ENCODE peak calls at places on chromosome 20, in six cellular contexts. One of them, this sample, is unnamed.

GRCh38 chr20:47455133-47456040 is 46.3 kb upstream of the NCOA3 start:
- DNase-seq in SK-N-SH: no peak
- DNase-seq in H1: no peak
- DNase-seq in HCT116: no peak
- DNase-seq in K562: no peak
- DNase-seq in HepG2: peak; percentile 100
- DNase-seq in this sample: peak; percentile 70

GRCh38 chr20:49446808-49447207 is 35.7 kb downstream of the KCNB1 start:
- DNase-seq in SK-N-SH: no peak
- DNase-seq in H1: peak; percentile 65
- DNase-seq in HCT116: no peak
- DNase-seq in K562: no peak
- DNase-seq in HepG2: no peak
- DNase-seq in this sample: no peak

GRCh38 chr20:45358282-45359068 is 4.5 kb upstream of the SYS1 start:
- DNase-seq in SK-N-SH: no peak
- DNase-seq in H1: no peak
- DNase-seq in HCT116: no peak
- DNase-seq in K562: peak; percentile 55
- DNase-seq in HepG2: peak; percentile 64
- DNase-seq in this sample: peak; percentile 72

GRCh38 chr20:43904778-43905177 is 9.9 kb upstream of the TOX2 start:
- DNase-seq in SK-N-SH: no peak
- DNase-seq in H1: no peak
- DNase-seq in HCT116: no peak
- DNase-seq in K562: no peak
- DNase-seq in HepG2: no peak
- DNase-seq in this sample: no peak

GRCh38 chr20:34559311-34560140 is 1.0 kb downstream of the MAP1LC3A start:
- DNase-seq in SK-N-SH: peak; percentile 61
- DNase-seq in H1: no peak
- DNase-seq in HCT116: no peak
- DNase-seq in K562: no peak
- DNase-seq in HepG2: no peak
- DNase-seq in this sample: no peak

GRCh38 chr20:58503668-58504067 is 11.5 kb downstream of the APCDD1L start:
- DNase-seq in SK-N-SH: no peak
- DNase-seq in H1: no peak
- DNase-seq in HCT116: no peak
- DNase-seq in K562: no peak
- DNase-seq in HepG2: no peak
- DNase-seq in this sample: no peak

GRCh38 chr20:36854343-36855240 is 21.3 kb upstream of the TLDC2 start:
- DNase-seq in SK-N-SH: no peak
- DNase-seq in H1: no peak
- DNase-seq in HCT116: no peak
- DNase-seq in K562: no peak
- DNase-seq in HepG2: no peak
- DNase-seq in this sample: no peak

GRCh38 chr20:14997791-14998190 is 660.4 kb upstream of the FLRT3 start:
- DNase-seq in SK-N-SH: no peak
- DNase-seq in H1: no peak
- DNase-seq in HCT116: no peak
- DNase-seq in K562: no peak
- DNase-seq in HepG2: no peak
- DNase-seq in this sample: no peak

GRCh38 chr20:59014680-59015389 is 4.4 kb upstream of the TUBB1 start:
- DNase-seq in SK-N-SH: no peak
- DNase-seq in H1: peak; percentile 36
- DNase-seq in HCT116: no peak
- DNase-seq in K562: peak; percentile 65
- DNase-seq in HepG2: no peak
- DNase-seq in this sample: no peak

GRCh38 chr20:25532971-25533391 is 52.4 kb downstream of the NINL start:
- DNase-seq in SK-N-SH: no peak
- DNase-seq in H1: no peak
- DNase-seq in HCT116: no peak
- DNase-seq in K562: no peak
- DNase-seq in HepG2: no peak
- DNase-seq in this sample: no peak
- TF ChIP-seq JUND in SK-N-SH: no peak
- TF ChIP-seq JUND in H1: no peak
- TF ChIP-seq JUND in HCT116: no peak
- TF ChIP-seq JUND in K562: no peak
- TF ChIP-seq JUND in HepG2: no peak
- TF ChIP-seq JUND in this sample: no peak

GRCh38 chr20:17443326-17443858 is 87.8 kb downstream of the BFSP1 start:
- DNase-seq in SK-N-SH: no peak
- DNase-seq in H1: no peak
- DNase-seq in HCT116: no peak
- DNase-seq in K562: no peak
- DNase-seq in HepG2: no peak
- DNase-seq in this sample: no peak

GRCh38 chr20:17439897-17440296 is 91.3 kb downstream of the BFSP1 start:
- DNase-seq in SK-N-SH: no peak
- DNase-seq in H1: no peak
- DNase-seq in HCT116: no peak
- DNase-seq in K562: no peak
- DNase-seq in HepG2: no peak
- DNase-seq in this sample: no peak

GRCh38 chr20:17444091-17444490 is 87.1 kb downstream of the BFSP1 start:
- DNase-seq in SK-N-SH: no peak
- DNase-seq in H1: no peak
- DNase-seq in HCT116: no peak
- DNase-seq in K562: no peak
- DNase-seq in HepG2: peak; percentile 48
- DNase-seq in this sample: no peak

GRCh38 chr20:17441745-17442144 is 89.4 kb downstream of the BFSP1 start:
- DNase-seq in SK-N-SH: no peak
- DNase-seq in H1: no peak
- DNase-seq in HCT116: no peak
- DNase-seq in K562: no peak
- DNase-seq in HepG2: no peak
- DNase-seq in this sample: no peak

GRCh38 chr20:17442588-17442987 is 88.6 kb downstream of the BFSP1 start:
- DNase-seq in SK-N-SH: no peak
- DNase-seq in H1: no peak
- DNase-seq in HCT116: peak; percentile 32
- DNase-seq in K562: peak; percentile 31
- DNase-seq in HepG2: peak; percentile 36
- DNase-seq in this sample: no peak
- TF ChIP-seq JUND in SK-N-SH: no peak
- TF ChIP-seq JUND in H1: no peak
- TF ChIP-seq JUND in HCT116: no peak
- TF ChIP-seq JUND in K562: no peak
- TF ChIP-seq JUND in HepG2: no peak
- TF ChIP-seq JUND in this sample: no peak

GRCh38 chr20:32623667-32624157 is 38.6 kb upstream of the NOL4L start:
- DNase-seq in SK-N-SH: no peak
- DNase-seq in H1: no peak
- DNase-seq in HCT116: no peak
- DNase-seq in K562: no peak
- DNase-seq in HepG2: no peak
- DNase-seq in this sample: no peak

GRCh38 chr20:32621071-32621913 is 36.2 kb upstream of the NOL4L start:
- DNase-seq in SK-N-SH: peak; percentile 63
- DNase-seq in H1: no peak
- DNase-seq in HCT116: peak; percentile 54
- DNase-seq in K562: peak; percentile 100
- DNase-seq in HepG2: no peak
- DNase-seq in this sample: no peak

GRCh38 chr20:32624687-32625345 is 39.7 kb upstream of the NOL4L start:
- DNase-seq in SK-N-SH: no peak
- DNase-seq in H1: no peak
- DNase-seq in HCT116: no peak
- DNase-seq in K562: no peak
- DNase-seq in HepG2: no peak
- DNase-seq in this sample: no peak

GRCh38 chr20:32621914-32622584 is 36.9 kb upstream of the NOL4L start:
- DNase-seq in SK-N-SH: no peak
- DNase-seq in H1: no peak
- DNase-seq in HCT116: no peak
- DNase-seq in K562: no peak
- DNase-seq in HepG2: no peak
- DNase-seq in this sample: no peak

DNA sequence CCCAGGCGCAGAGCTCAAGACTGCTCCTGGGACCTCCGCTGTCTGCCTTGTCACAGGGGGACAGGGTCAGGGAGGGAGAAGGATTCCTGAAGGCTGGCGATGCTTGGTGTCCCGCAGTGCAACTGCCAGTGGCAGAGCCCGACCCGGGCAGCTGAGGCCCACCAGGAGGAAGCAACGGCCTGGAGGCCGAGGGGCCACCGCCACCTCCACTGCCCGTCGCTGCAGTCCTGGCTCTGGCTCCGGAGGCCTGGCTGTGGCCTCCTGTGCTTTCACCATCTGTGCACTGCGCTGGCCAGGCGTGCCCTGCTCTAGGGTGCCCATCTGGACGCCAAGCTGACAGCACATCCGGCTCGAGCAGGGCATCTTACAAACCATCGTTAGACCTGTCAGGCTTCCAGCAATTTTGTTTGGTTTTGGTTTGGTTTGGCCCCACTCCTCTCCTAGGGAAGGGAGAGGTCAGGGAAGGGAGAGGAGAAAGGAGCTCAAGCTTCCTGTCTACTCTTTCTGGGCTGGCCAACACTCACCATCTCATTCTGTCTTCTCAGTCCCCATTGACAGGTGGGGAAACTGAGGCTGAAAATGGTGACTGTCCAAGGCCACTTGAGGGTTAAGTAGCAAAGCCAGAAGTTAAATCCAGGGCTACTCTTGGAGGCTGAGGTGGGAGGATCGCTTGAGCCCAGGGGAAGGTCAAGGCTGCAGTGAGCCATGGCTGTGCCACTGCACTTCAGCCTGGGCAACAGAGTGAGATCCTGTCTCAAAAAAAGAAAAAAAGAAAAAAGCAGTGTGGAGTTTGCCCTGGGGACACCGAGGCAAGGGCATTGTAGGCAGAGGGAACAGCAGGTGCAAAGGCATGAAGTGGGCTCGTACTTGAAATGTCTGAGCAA is 37.7 kb upstream of the NOL4L start:
- DNase-seq in SK-N-SH: peak; percentile 65
- DNase-seq in H1: no peak
- DNase-seq in HCT116: no peak
- DNase-seq in K562: no peak
- DNase-seq in HepG2: no peak
- DNase-seq in this sample: no peak
- TF ChIP-seq JUND in SK-N-SH: no peak
- TF ChIP-seq JUND in H1: no peak
- TF ChIP-seq JUND in HCT116: no peak
- TF ChIP-seq JUND in K562: no peak
- TF ChIP-seq JUND in HepG2: no peak
- TF ChIP-seq JUND in this sample: no peak

GRCh38 chr20:11170565-11170964 is 496.8 kb upstream of the JAG1 start:
- DNase-seq in SK-N-SH: no peak
- DNase-seq in H1: no peak
- DNase-seq in HCT116: no peak
- DNase-seq in K562: no peak
- DNase-seq in HepG2: no peak
- DNase-seq in this sample: no peak

GRCh38 chr20:11165789-11166188 is 492.0 kb upstream of the JAG1 start:
- DNase-seq in SK-N-SH: no peak
- DNase-seq in H1: no peak
- DNase-seq in HCT116: no peak
- DNase-seq in K562: no peak
- DNase-seq in HepG2: no peak
- DNase-seq in this sample: no peak

GRCh38 chr20:11170025-11170424 is 496.2 kb upstream of the JAG1 start:
- DNase-seq in SK-N-SH: no peak
- DNase-seq in H1: no peak
- DNase-seq in HCT116: no peak
- DNase-seq in K562: no peak
- DNase-seq in HepG2: no peak
- DNase-seq in this sample: no peak

GRCh38 chr20:11168026-11168425 is 494.2 kb upstream of the JAG1 start:
- DNase-seq in SK-N-SH: no peak
- DNase-seq in H1: no peak
- DNase-seq in HCT116: no peak
- DNase-seq in K562: no peak
- DNase-seq in HepG2: no peak
- DNase-seq in this sample: no peak

GRCh38 chr20:11166716-11167115 is 492.9 kb upstream of the JAG1 start:
- DNase-seq in SK-N-SH: no peak
- DNase-seq in H1: no peak
- DNase-seq in HCT116: no peak
- DNase-seq in K562: no peak
- DNase-seq in HepG2: no peak
- DNase-seq in this sample: no peak
- TF ChIP-seq JUND in SK-N-SH: no peak
- TF ChIP-seq JUND in H1: no peak
- TF ChIP-seq JUND in HCT116: no peak
- TF ChIP-seq JUND in K562: no peak
- TF ChIP-seq JUND in HepG2: no peak
- TF ChIP-seq JUND in this sample: no peak

DNA sequence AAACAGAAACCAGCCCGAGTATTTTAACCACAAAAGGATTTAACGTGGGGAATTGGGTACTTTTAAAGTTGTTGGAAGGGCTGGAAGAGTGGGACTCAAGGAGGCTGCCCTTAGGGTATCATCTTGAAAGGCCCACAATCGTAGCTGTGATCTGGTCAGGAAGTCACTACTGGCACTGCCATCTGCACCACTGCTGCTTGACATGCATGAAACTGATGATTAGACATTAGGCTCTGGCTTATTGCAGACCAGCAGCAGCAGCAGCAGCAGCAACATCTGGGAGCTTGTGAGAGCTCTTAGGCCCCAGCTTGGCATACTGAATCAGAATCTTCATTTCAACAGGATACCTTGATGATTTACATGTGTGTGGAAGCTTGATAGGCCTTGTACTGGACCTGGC is 68.6 kb downstream of the PHF20 start:
- DNase-seq in SK-N-SH: peak; percentile 69
- DNase-seq in H1: no peak
- DNase-seq in HCT116: no peak
- DNase-seq in K562: no peak
- DNase-seq in HepG2: no peak
- DNase-seq in this sample: no peak
- TF ChIP-seq JUND in SK-N-SH: no peak
- TF ChIP-seq JUND in H1: no peak
- TF ChIP-seq JUND in HCT116: no peak
- TF ChIP-seq JUND in K562: no peak
- TF ChIP-seq JUND in HepG2: no peak
- TF ChIP-seq JUND in this sample: no peak

GRCh38 chr20:19799325-19799724 is 41.3 kb downstream of the RIN2 start:
- DNase-seq in SK-N-SH: no peak
- DNase-seq in H1: no peak
- DNase-seq in HCT116: no peak
- DNase-seq in K562: no peak
- DNase-seq in HepG2: no peak
- DNase-seq in this sample: no peak

GRCh38 chr20:19806806-19807691 is 49.0 kb downstream of the RIN2 start:
- DNase-seq in SK-N-SH: peak; percentile 47
- DNase-seq in H1: no peak
- DNase-seq in HCT116: no peak
- DNase-seq in K562: no peak
- DNase-seq in HepG2: no peak
- DNase-seq in this sample: no peak

GRCh38 chr20:19807901-19808300 is 49.8 kb downstream of the RIN2 start:
- DNase-seq in SK-N-SH: no peak
- DNase-seq in H1: no peak
- DNase-seq in HCT116: no peak
- DNase-seq in K562: no peak
- DNase-seq in HepG2: no peak
- DNase-seq in this sample: no peak

GRCh38 chr20:19802099-19802491 is 44.0 kb downstream of the RIN2 start:
- DNase-seq in SK-N-SH: no peak
- DNase-seq in H1: no peak
- DNase-seq in HCT116: no peak
- DNase-seq in K562: no peak
- DNase-seq in HepG2: no peak
- DNase-seq in this sample: no peak

GRCh38 chr20:19802492-19803158 is 44.6 kb downstream of the RIN2 start:
- DNase-seq in SK-N-SH: no peak
- DNase-seq in H1: no peak
- DNase-seq in HCT116: peak; percentile 47
- DNase-seq in K562: no peak
- DNase-seq in HepG2: peak; percentile 75
- DNase-seq in this sample: peak; percentile 25
- TF ChIP-seq JUND in SK-N-SH: no peak
- TF ChIP-seq JUND in H1: no peak
- TF ChIP-seq JUND in HCT116: no peak
- TF ChIP-seq JUND in K562: no peak
- TF ChIP-seq JUND in HepG2: no peak
- TF ChIP-seq JUND in this sample: no peak